ENCODE peak calls at places on chromosomes 2 and 18, in six cellular contexts. T is H1, E is HepG2, M is GM12891, K is GM12878, I is K562. Q is an unnamed sample.

GRCh38 chr2:47087051-47087450 is 68.1 kb downstream of the STPG4 start:
- DNase-seq in T (no peak), E (no peak), M (no peak), K (no peak), I (no peak), Q (no peak)

GRCh38 chr2:54858021-54858681 is 134.7 kb downstream of the EML6 start:
- DNase-seq in T (no peak), E (peak; percentile 86), M (no peak), K (no peak), I (no peak), Q (no peak)

GRCh38 chr2:535222-535621 is 142.0 kb downstream of the TMEM18 start:
- DNase-seq in T (no peak), E (no peak), M (no peak), K (no peak), I (no peak), Q (no peak)

GRCh38 chr2:15279181-15279876 is 281.8 kb downstream of the NBAS start:
- DNase-seq in T (no peak), E (peak; percentile 15), M (no peak), K (no peak), I (no peak), Q (no peak)

GRCh38 chr2:88159955-88160415 is 10.2 kb upstream of the THNSL2 start:
- DNase-seq in T (no peak), E (peak; percentile 82), M (peak; percentile 24), K (peak; percentile 4), I (peak; percentile 82), Q (no peak)

GRCh38 chr2:112683550-112684414 is 37.0 kb upstream of the NT5DC4 start:
- DNase-seq in T (no peak), E (peak; percentile 36), M (no peak), K (no peak), I (peak; percentile 95), Q (no peak)

GRCh38 chr2:179751184-179751809 is 110.1 kb downstream of the ZNF385B start:
- DNase-seq in T (no peak), E (peak; percentile 27), M (no peak), K (no peak), I (peak; percentile 11), Q (no peak)

GRCh38 chr2:140698736-140699135 is 1432.1 kb downstream of the LRP1B start:
- DNase-seq in T (no peak), E (no peak), M (no peak), K (no peak), I (no peak), Q (no peak)

GRCh38 chr2:112118148-112118547 is 20.0 kb upstream of the FBLN7 start:
- DNase-seq in T (no peak), E (peak; percentile 18), M (no peak), K (no peak), I (no peak), Q (no peak)

GRCh38 chr18:39389800-39390379 is 1824.3 kb upstream of the CELF4 start:
- DNase-seq in T (peak; percentile 48), E (peak; percentile 33), M (no peak), K (no peak), I (no peak), Q (no peak)

GRCh38 chr2:177758591-177759371 is 313.8 kb downstream of the PDE11A start:
- DNase-seq in T (peak; percentile 62), E (peak; percentile 16), M (no peak), K (no peak), I (peak; percentile 82), Q (no peak)

GRCh38 chr2:102185347-102185746 is 1.5 kb upstream of the IL1RL2 start:
- DNase-seq in T (no peak), E (no peak), M (no peak), K (no peak), I (peak; percentile 7), Q (no peak)

GRCh38 chr2:112216158-112216557 is 38.7 kb downstream of the ZC3H8 start:
- DNase-seq in T (no peak), E (peak; percentile 58), M (no peak), K (no peak), I (peak; percentile 23), Q (no peak)

GRCh38 chr2:102005989-102006885 is 14.5 kb downstream of the IL1R2 start:
- DNase-seq in T (peak; percentile 67), E (peak; percentile 73), M (peak; percentile 26), K (no peak), I (peak; percentile 76), Q (no peak)

GRCh38 chr2:232776435-232776834 is at the start of gene KCNJ13:
- DNase-seq in T (no peak), E (no peak), M (no peak), K (no peak), I (no peak), Q (no peak)

GRCh38 chr2:204023088-204023487 is 86.5 kb downstream of the ICOS start:
- DNase-seq in T (no peak), E (no peak), M (no peak), K (no peak), I (no peak), Q (no peak)

GRCh38 chr18:26317353-26317865 is 91.2 kb downstream of the TAF4B start:
- DNase-seq in T (no peak), E (peak; percentile 8), M (no peak), K (no peak), I (no peak), Q (no peak)

GRCh38 chr2:155815851-155816250 is 516.7 kb downstream of the NR4A2 start:
- DNase-seq in T (peak; percentile 54), E (peak; percentile 54), M (peak; percentile 1), K (peak; percentile 5), I (peak; percentile 10), Q (no peak)

GRCh38 chr18:840080-840408 is 28.0 kb upstream of the YES1 start:
- DNase-seq in T (no peak), E (no peak), M (no peak), K (no peak), I (peak; percentile 69), Q (no peak)

GRCh38 chr18:841647-842370 is 29.8 kb upstream of the YES1 start:
- DNase-seq in T (no peak), E (no peak), M (no peak), K (no peak), I (peak; percentile 79), Q (no peak)

GRCh38 chr18:850960-851359 is 38.9 kb upstream of the YES1 start:
- DNase-seq in T (no peak), E (no peak), M (no peak), K (no peak), I (no peak), Q (no peak)

GRCh38 chr18:848062-848795 is 36.2 kb upstream of the YES1 start:
- DNase-seq in T (no peak), E (peak; percentile 77), M (no peak), K (no peak), I (no peak), Q (no peak)

DNA sequence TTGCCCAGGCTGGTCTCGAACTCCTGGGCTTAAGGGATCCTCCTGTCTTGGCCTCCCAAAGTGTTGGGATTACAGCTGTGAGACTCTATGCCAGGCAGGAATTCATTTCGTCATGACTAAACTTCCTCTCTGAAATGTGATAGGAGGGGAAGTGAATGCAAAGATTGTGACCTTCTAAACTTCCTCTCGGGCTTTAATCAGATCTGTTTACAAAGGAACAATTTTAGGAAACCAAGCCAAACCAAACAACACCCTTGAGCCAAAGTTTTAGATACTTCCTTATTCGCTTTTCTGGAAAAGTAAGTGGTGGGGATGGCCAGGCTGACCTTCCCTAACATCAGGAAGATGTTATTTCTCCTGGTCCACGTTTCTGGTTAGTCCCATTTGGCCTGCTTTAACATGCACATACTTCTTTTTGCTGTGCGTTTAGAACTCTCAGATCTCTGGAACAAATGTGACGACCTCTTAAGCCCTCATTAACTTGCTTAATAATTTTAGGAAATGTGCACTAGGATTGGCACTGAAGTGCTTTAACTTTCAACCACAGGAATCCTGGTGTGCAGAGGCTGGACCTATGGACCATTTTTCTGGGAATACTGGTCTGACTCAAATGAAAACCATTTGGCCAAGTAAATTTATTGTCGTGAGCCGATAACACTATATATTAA is 33.2 kb upstream of the YES1 start:
- DNase-seq in T (no peak), E (peak; percentile 70), M (no peak), K (no peak), I (no peak), Q (no peak)
- TF ChIP-seq POLR2AphosphoS5 in T (no peak), E (no peak), M (no peak), K (no peak), I (no peak), Q (no peak)

DNA sequence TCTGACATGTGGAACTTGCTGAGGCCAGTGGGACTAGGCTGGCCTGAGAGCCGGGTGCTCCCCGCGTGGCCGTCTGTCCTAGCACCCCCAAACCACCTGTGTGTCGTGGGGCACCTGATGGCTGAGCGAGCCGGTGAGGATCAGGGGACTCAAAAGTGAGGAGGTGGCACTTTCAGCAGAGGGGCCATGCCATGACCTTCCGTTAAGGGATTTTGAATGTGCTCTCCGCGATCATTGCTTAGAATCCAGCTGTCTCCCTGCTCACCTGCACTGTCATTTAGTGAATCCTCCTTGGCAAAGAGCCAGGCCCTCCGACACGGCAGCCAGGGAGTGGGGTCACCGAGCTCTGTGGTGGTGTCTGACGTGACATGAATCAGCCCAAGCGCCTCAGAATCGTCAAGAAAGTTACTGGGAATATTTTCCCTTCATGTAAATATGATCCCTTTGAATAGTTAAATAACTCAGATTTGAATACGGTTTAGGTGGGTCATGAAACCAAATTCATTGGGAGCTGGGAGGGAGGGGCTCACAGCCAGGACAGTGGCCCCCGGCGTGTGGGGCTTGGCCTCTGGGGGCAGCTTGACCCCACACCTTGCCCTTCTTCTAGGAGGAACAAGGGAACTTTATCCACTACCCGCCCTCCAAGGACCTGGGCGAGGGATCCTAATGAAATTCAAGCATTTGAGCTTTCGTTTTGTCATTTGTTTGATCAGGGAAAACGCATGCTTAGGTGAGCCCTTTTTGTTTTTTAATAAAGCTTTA is 9.5 kb downstream of the NFATC1 start:
- DNase-seq in T (no peak), E (no peak), M (no peak), K (no peak), I (no peak), Q (no peak)
- TF ChIP-seq TAF1 in T (no peak), E (no peak), M (no peak), K (no peak), I (no peak), Q (no peak)

DNA sequence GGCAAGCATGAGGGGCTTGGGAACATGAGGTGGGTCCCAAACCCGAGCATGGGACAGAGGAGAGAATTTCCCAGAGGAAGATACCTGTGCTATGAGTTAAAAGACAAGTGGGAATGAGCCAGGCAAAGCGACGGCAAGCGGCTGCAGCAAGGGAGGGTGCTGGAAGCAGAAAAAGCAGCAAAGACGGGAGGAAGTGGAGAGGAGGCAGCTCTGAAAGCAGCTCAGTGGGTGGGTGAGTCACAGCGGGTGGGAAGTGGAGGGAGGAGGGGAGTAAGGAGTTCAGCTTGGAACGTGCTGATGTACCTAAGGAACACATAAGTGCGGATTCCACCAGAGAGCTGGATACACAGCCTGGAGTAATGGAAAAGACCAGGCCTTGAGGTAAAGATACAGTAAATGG is 41.4 kb downstream of the THUMPD2 start:
- DNase-seq in T (peak; percentile 70), E (no peak), M (no peak), K (no peak), I (no peak), Q (no peak)
- TF ChIP-seq POLR2A in T (no peak), E (no peak), M (no peak), K (no peak), I (no peak), Q (no peak)

GRCh38 chr2:71223767-71224333 is 3.1 kb downstream of the PAIP2B start:
- DNase-seq in T (peak; percentile 57), E (peak; percentile 52), M (no peak), K (no peak), I (peak; percentile 56), Q (no peak)

GRCh38 chr2:71224935-71225334 is 2.0 kb downstream of the PAIP2B start:
- DNase-seq in T (no peak), E (no peak), M (no peak), K (no peak), I (no peak), Q (no peak)

GRCh38 chr2:71226391-71226964 is 425 bp downstream of the PAIP2B start:
- DNase-seq in T (peak; percentile 65), E (no peak), M (peak; percentile 5), K (no peak), I (no peak), Q (no peak)

GRCh38 chr2:71224457-71224856 is 2.4 kb downstream of the PAIP2B start:
- DNase-seq in T (no peak), E (no peak), M (no peak), K (no peak), I (no peak), Q (no peak)

GRCh38 chr2:71226965-71227560 is at the start of gene PAIP2B:
- DNase-seq in T (peak; percentile 96), E (peak; percentile 85), M (peak; percentile 67), K (peak; percentile 98), I (peak; percentile 85), Q (peak; percentile 58)
- TF ChIP-seq POLR2AphosphoS5 in T (peak; percentile 80), E (no peak), M (no peak), K (peak; percentile 32), I (no peak), Q (no peak)

Q was measured in GM12892.